ENCODE peak calls at places on chromosome 15, in eight cellular contexts. Z is HEK293T; P is Caco-2; U is sciatic nerve; B is retina; R is stimulated activated CD8-positive, alpha-beta memory T cell treated with anti-CD3 and anti-CD28 coated beads, Interleukin-15, amount 100 ng/mL, for 24 hours; C is NCI-H146; J is activated CD8-positive, alpha-beta T cell treated with anti-CD3 and anti-CD28 coated beads, Interleukin-2, amount 10 ng/mL, durations not matched to agents 7 days and 5 days. X is an unnamed sample.

GRCh38 chr15:39574416-39574815 is 6.5 kb upstream of the THBS1 start:
- DNase-seq in Z (no peak), P (no peak), U (no peak), B (no peak), R (no peak), C (no peak), J (no peak), X (no peak)

GRCh38 chr15:90160781-90161727 is 40.1 kb upstream of the SEMA4B start:
- DNase-seq in Z (no peak), P (no peak), U (no peak), B (no peak), R (no peak), C (peak; percentile 94), J (no peak), X (no peak)

GRCh38 chr15:69784808-69785550 is 312.7 kb downstream of the TLE3 start:
- DNase-seq in Z (no peak), P (no peak), U (no peak), B (no peak), R (no peak), C (no peak), J (no peak), X (no peak)

GRCh38 chr15:27449041-27449440 is 478.1 kb downstream of the GABRG3 start:
- DNase-seq in Z (no peak), P (no peak), U (no peak), B (no peak), R (no peak), C (no peak), J (no peak), X (no peak)

GRCh38 chr15:39125904-39126303 is 455.0 kb upstream of the THBS1 start:
- DNase-seq in Z (peak; percentile 48), P (peak; percentile 52), U (no peak), B (peak; percentile 4), R (no peak), C (peak; percentile 12), J (peak; percentile 56), X (peak; percentile 1)

GRCh38 chr15:57605491-57605890 is 13.8 kb downstream of the MYZAP start:
- DNase-seq in Z (no peak), P (no peak), U (no peak), B (no peak), R (no peak), C (no peak), J (no peak), X (no peak)

GRCh38 chr15:25725758-25726157 is 137.4 kb downstream of the ATP10A start:
- DNase-seq in Z (no peak), P (no peak), U (peak; percentile 18), B (no peak), R (no peak), C (no peak), J (no peak), X (no peak)

GRCh38 chr15:96764946-96765345 is 434.4 kb downstream of the NR2F2 start:
- DNase-seq in Z (no peak), P (no peak), U (no peak), B (no peak), R (no peak), C (no peak), J (no peak), X (no peak)

GRCh38 chr15:85756411-85757072 is 38.2 kb downstream of the KLHL25 start:
- DNase-seq in Z (no peak), P (no peak), U (peak; percentile 54), B (no peak), R (no peak), C (no peak), J (no peak), X (no peak)

GRCh38 chr15:89052474-89052873 is 35.8 kb upstream of the ABHD2 start:
- DNase-seq in Z (no peak), P (no peak), U (no peak), B (no peak), R (no peak), C (no peak), J (no peak), X (no peak)

GRCh38 chr15:74614744-74615312 is 808 bp upstream of the CLK3 start:
- DNase-seq in Z (peak; percentile 84), P (peak; percentile 80), U (peak; percentile 91), B (peak; percentile 87), R (peak; percentile 78), C (peak; percentile 64), J (peak; percentile 91), X (peak; percentile 79)

GRCh38 chr15:70892912-70893560 is 410 bp downstream of the LRRC49 start:
- DNase-seq in Z (peak; percentile 26), P (peak; percentile 42), U (no peak), B (no peak), R (no peak), C (peak; percentile 69), J (no peak), X (peak; percentile 36)

GRCh38 chr15:100902436-100903190 is 16.5 kb upstream of the LRRK1 start:
- DNase-seq in Z (no peak), P (no peak), U (peak; percentile 84), B (no peak), R (no peak), C (no peak), J (no peak), X (no peak)

GRCh38 chr15:22866066-22866465 is 27.6 kb downstream of the NIPA2 start:
- DNase-seq in Z (no peak), P (no peak), U (no peak), B (no peak), R (no peak), C (no peak), J (no peak), X (no peak)

X was measured in NCI-H1930.